ENCODE peak calls at places on chromosome 2, in seven cellular contexts. W, M, N, Q, U, E and O are unnamed samples.

GRCh38 chr2:134445981-134446380 is 192.1 kb downstream of the MGAT5 start:
- DNase-seq in W (no peak), M (no peak), N (no peak), Q (no peak), U (no peak), E (no peak), O (no peak)

GRCh38 chr2:161166538-161167409 is 6.5 kb downstream of the TANK start:
- DNase-seq in W (no peak), M (no peak), N (no peak), Q (no peak), U (peak; percentile 35), E (no peak), O (no peak)

GRCh38 chr2:8421658-8422499 is 260.0 kb upstream of the ID2 start:
- DNase-seq in W (no peak), M (no peak), N (no peak), Q (no peak), U (no peak), E (no peak), O (no peak)

GRCh38 chr2:235390108-235390815 is 103.6 kb upstream of the AGAP1 start:
- DNase-seq in W (peak; percentile 62), M (no peak), N (peak; percentile 14), Q (no peak), U (peak; percentile 33), E (no peak), O (peak; percentile 65)

GRCh38 chr2:41580806-41581205 is 467.0 kb upstream of the PKDCC start:
- DNase-seq in W (no peak), M (no peak), N (no peak), Q (no peak), U (no peak), E (no peak), O (no peak)

GRCh38 chr2:3171564-3172264 is 205.9 kb downstream of the EIPR1 start:
- DNase-seq in W (no peak), M (no peak), N (no peak), Q (no peak), U (no peak), E (no peak), O (no peak)

GRCh38 chr2:143279672-143280071 is 150.5 kb downstream of the ARHGAP15 start:
- DNase-seq in W (no peak), M (no peak), N (no peak), Q (no peak), U (peak; percentile 6), E (no peak), O (no peak)

GRCh38 chr2:120912101-120912985 is 176.7 kb downstream of the GLI2 start:
- DNase-seq in W (peak; percentile 29), M (no peak), N (peak; percentile 51), Q (no peak), U (peak; percentile 66), E (peak; percentile 81), O (no peak)

GRCh38 chr2:40820319-40820718 is 368.4 kb upstream of the SLC8A1 start:
- DNase-seq in W (no peak), M (no peak), N (no peak), Q (no peak), U (peak; percentile 1), E (no peak), O (no peak)

GRCh38 chr2:135742307-135742838 is 718 bp downstream of the UBXN4 start:
- DNase-seq in W (peak; percentile 49), M (peak; percentile 54), N (peak; percentile 69), Q (no peak), U (peak; percentile 64), E (peak; percentile 51), O (peak; percentile 41)

GRCh38 chr2:223735659-223736244 is 101.6 kb downstream of the AP1S3 start:
- DNase-seq in W (no peak), M (peak; percentile 75), N (no peak), Q (no peak), U (peak; percentile 96), E (no peak), O (no peak)

GRCh38 chr2:123303735-123304134 is 721.4 kb upstream of the CNTNAP5 start:
- DNase-seq in W (no peak), M (no peak), N (no peak), Q (no peak), U (peak; percentile 0), E (no peak), O (no peak)

GRCh38 chr2:9703085-9703641 is 72.4 kb upstream of the YWHAQ start:
- DNase-seq in W (peak; percentile 69), M (peak; percentile 95), N (peak; percentile 75), Q (peak; percentile 48), U (peak; percentile 71), E (peak; percentile 45), O (peak; percentile 47)

GRCh38 chr2:31429759-31430438 is 15.4 kb upstream of the XDH start:
- DNase-seq in W (no peak), M (peak; percentile 86), N (no peak), Q (no peak), U (peak; percentile 50), E (no peak), O (no peak)

GRCh38 chr2:113169002-113169530 is 4.7 kb upstream of the PSD4 start:
- DNase-seq in W (no peak), M (no peak), N (no peak), Q (no peak), U (no peak), E (no peak), O (peak; percentile 68)

GRCh38 chr2:190785380-190785779 is 95.2 kb upstream of the GLS start:
- DNase-seq in W (no peak), M (peak; percentile 49), N (no peak), Q (no peak), U (no peak), E (no peak), O (no peak)

GRCh38 chr2:218856896-218857243 is 2.7 kb upstream of the WNT6 start:
- DNase-seq in W (no peak), M (no peak), N (no peak), Q (no peak), U (no peak), E (no peak), O (no peak)

GRCh38 chr2:196096982-196097745 is 28.5 kb upstream of the DNAH7 start:
- DNase-seq in W (no peak), M (no peak), N (no peak), Q (peak; percentile 63), U (no peak), E (no peak), O (no peak)

GRCh38 chr2:157257312-157258252 is at the start of gene GALNT5:
- DNase-seq in W (peak; percentile 6), M (no peak), N (no peak), Q (peak; percentile 73), U (peak; percentile 74), E (no peak), O (no peak)

GRCh38 chr2:36770542-36771287 is 74.2 kb downstream of the VIT start:
- DNase-seq in W (peak; percentile 64), M (no peak), N (peak; percentile 41), Q (peak; percentile 94), U (peak; percentile 18), E (no peak), O (peak; percentile 1)

GRCh38 chr2:88857951-88858406 is 166.5 kb downstream of the RPIA start:
- DNase-seq in W (peak; percentile 77), M (peak; percentile 50), N (no peak), Q (no peak), U (peak; percentile 62), E (no peak), O (no peak)

GRCh38 chr2:122078451-122078850 is 323.0 kb downstream of the TSN start:
- DNase-seq in W (peak; percentile 8), M (no peak), N (no peak), Q (no peak), U (peak; percentile 19), E (no peak), O (no peak)

GRCh38 chr2:64637931-64638330 is 15.8 kb downstream of the SERTAD2 start:
- DNase-seq in W (no peak), M (no peak), N (no peak), Q (no peak), U (peak; percentile 31), E (no peak), O (no peak)

GRCh38 chr2:169082995-169083394 is 13.6 kb downstream of the DHRS9 start:
- DNase-seq in W (no peak), M (no peak), N (no peak), Q (no peak), U (no peak), E (no peak), O (no peak)

GRCh38 chr2:189580267-189580661 is 322 bp downstream of the SLC40A1 start:
- DNase-seq in W (peak; percentile 76), M (peak; percentile 46), N (no peak), Q (peak; percentile 84), U (no peak), E (peak; percentile 40), O (peak; percentile 49)

DNA sequence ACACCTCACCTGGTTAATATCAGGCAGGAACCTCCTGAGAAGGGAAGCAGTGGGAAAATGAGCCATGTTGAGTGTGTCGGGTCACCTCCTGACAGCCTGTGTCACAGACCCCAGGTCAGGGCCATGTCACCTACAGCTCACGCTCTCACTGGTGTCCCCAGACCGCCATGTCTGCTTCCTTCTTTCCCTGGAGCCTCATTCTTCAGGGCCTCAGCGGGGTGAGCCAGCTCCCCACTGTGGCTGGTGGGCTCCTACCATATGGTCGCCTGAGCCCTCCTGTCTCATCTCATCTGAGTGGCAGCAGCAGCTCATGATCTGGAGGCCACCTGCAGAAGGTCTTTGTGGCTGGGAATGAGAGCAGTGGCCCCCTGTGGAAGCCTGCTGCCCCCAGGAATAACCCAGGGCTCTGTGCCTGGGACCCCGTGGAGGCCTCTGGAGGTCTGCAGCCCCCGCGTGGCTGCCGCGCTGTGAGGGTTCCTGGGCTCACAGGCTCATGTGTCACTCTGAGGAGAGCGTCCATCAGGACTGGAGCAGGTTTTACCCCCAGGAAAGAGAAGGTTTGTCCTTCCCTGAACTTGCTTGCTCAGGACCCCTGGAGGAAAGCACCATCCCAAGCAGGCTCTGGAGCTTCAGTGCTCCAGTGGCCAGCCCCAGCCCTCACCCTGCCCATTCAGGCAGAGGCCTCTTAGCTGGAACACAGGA is 56.4 kb downstream of the FAM168B start:
- DNase-seq in W (no peak), M (no peak), N (no peak), Q (peak; percentile 47), U (no peak), E (no peak), O (no peak)
- H3K27me3 ChIP-seq in W (no peaks in the 10 kb centered on the region), M (no peaks in the 10 kb centered on the region), N (no peaks in the 10 kb centered on the region), Q (peaks cover 13% of the 10 kb centered on the region), U (peaks cover 24% of the 10 kb centered on the region), E (no peaks in the 10 kb centered on the region), O (no peaks in the 10 kb centered on the region)

GRCh38 chr2:170821631-170822291 is 5.1 kb downstream of the GAD1 start:
- DNase-seq in W (no peak), M (no peak), N (no peak), Q (no peak), U (no peak), E (no peak), O (no peak)
- H3K4me3 ChIP-seq in W (no peak overlapping the region), M (no peak overlapping the region), N (no peak overlapping the region), Q (no peak overlapping the region), U (no peak overlapping the region), E (peak overlapping the region; percentile 18), O (peak overlapping the region; percentile 57)

GRCh38 chr2:217049376-217049775 is 189.5 kb upstream of the TNP1 start:
- DNase-seq in W (no peak), M (no peak), N (no peak), Q (peak; percentile 69), U (no peak), E (no peak), O (no peak)
- H3K27ac ChIP-seq in W (no peak overlapping the region), M (no peak overlapping the region), N (no peak overlapping the region), Q (peak overlapping the region; percentile 51), U (peak overlapping the region; percentile 1), E (peak overlapping the region; percentile 60), O (no peak overlapping the region)

DNA sequence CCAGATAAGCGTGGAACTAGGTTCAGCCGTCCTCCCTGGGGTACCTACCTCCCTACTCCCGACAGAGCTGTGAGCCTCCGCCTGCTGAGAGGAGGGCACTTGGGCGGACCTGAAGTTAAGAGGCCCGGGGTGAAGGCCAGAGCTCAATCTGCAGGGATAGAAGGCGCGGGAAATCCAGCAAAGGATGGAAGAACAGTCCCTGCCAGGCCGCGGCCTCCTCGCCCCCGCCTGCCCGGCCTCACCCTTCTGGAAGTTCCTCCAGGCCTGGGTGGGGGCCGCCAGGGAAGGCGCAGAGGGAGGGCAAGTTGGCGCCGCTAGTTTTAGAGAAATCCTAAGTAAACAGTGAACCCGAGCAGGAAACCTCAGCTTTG is 13.0 kb downstream of the EN1 start:
- DNase-seq in W (no peak), M (no peak), N (no peak), Q (peak; percentile 75), U (no peak), E (no peak), O (no peak)
- H3K27me3 ChIP-seq in W (peaks cover 3% of the 10 kb centered on the region), M (peaks cover 93% of the 10 kb centered on the region), N (no peaks in the 10 kb centered on the region), Q (peaks cover 100% of the 10 kb centered on the region), U (peaks cover 81% of the 10 kb centered on the region), E (peaks cover 52% of the 10 kb centered on the region), O (peaks cover 17% of the 10 kb centered on the region)